ENCODE peak calls at places on chromosomes 13 and 19, in nine cellular contexts. T is gastrocnemius medialis, F is tibial nerve, R is sigmoid colon, G is heart left ventricle, Q is Peyer's patch, J is ovary, O is breast epithelium, Y is stomach. H is an unnamed sample.

GRCh38 chr13:23159205-23159586 is 21.6 kb upstream of the SGCG start:
- DNase-seq in T (no peak), F (peak; percentile 49), R (no peak), G (peak; percentile 38), Q (no peak), J (no peak), O (no peak), Y (no peak), H (no peak)

GRCh38 chr13:48094404-48094780 is 512 bp downstream of the MED4 start:
- DNase-seq in T (no peak), F (no peak), R (no peak), G (no peak), Q (no peak), J (no peak), O (no peak), Y (no peak), H (no peak)

GRCh38 chr19:31127132-31127967 is 221.9 kb downstream of the TSHZ3 start:
- DNase-seq in T (no peak), F (no peak), R (peak; percentile 68), G (no peak), Q (no peak), J (peak; percentile 27), O (no peak), Y (no peak), H (no peak)

GRCh38 chr13:70523622-70524021 is 415.4 kb upstream of the KLHL1 start:
- DNase-seq in T (no peak), F (peak; percentile 10), R (no peak), G (no peak), Q (no peak), J (no peak), O (no peak), Y (no peak), H (no peak)

GRCh38 chr13:97067342-97067895 is 73.1 kb upstream of the OXGR1 start:
- DNase-seq in T (no peak), F (no peak), R (no peak), G (no peak), Q (no peak), J (no peak), O (no peak), Y (no peak), H (no peak)

GRCh38 chr13:105048685-105049084 is 1486.8 kb downstream of the EFNB2 start:
- DNase-seq in T (no peak), F (no peak), R (no peak), G (no peak), Q (no peak), J (no peak), O (no peak), Y (no peak), H (no peak)

GRCh38 chr13:106567421-106568224 is at the start of gene ARGLU1:
- DNase-seq in T (peak; percentile 86), F (peak; percentile 91), R (peak; percentile 95), G (peak; percentile 94), Q (peak; percentile 98), J (peak; percentile 94), O (peak; percentile 85), Y (peak; percentile 94), H (peak; percentile 97)

GRCh38 chr19:45163751-45164150 is 3.0 kb upstream of the NKPD1 start:
- DNase-seq in T (no peak), F (no peak), R (no peak), G (no peak), Q (no peak), J (no peak), O (no peak), Y (no peak), H (no peak)

GRCh38 chr13:95059306-95059705 is 241.9 kb downstream of the ABCC4 start:
- DNase-seq in T (no peak), F (no peak), R (no peak), G (no peak), Q (no peak), J (no peak), O (no peak), Y (no peak), H (no peak)

DNA sequence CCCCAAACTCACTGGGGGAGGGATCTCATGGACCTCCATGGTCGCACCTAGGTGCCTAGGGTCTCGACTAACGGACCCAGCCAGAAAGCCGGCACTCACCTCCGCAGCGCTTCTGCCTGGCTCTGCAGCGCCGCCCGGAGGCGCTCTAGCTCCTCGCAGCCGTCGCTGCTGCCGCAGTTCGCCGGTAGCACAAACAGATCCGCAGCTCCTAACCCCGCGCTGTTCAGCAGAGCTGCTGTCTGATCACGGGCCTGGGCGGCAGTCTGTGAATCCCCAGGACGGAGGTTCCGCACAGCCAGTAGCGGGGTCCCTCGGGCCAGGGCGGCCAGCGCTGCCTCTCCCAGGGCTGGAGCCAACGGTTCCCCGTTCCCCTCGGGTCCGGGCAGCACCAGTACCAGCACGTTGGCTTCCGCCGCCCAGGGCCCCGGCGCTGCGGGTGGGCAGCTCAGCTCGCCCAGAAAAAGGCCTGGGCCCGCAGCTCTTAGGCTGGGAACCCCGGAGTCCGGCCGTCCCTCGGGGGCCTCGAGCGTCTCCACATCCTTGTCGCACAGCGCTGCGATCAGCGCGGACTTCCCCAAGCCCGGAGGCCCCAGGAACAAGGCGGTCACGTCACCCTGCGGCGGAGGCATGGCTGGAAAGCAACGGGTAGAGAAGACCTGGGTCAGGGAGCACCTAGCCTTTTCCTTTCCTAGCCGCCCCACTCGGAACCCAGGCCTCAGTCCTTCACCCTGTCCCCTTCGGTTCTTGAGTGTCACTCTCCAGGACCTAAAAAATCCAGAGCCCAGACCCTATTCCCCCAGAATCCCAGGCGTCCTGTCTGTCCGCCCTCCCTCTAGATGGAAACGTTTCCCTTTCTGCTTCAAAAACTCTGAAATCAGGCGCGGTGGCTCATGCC is 977 bp downstream of the IRGQ start:
- DNase-seq in T (no peak), F (no peak), R (peak; percentile 81), G (peak; percentile 63), Q (peak; percentile 74), J (peak; percentile 48), O (no peak), Y (peak; percentile 56), H (no peak)
- TF ChIP-seq POLR2A in T (no peak), F (no peak), R (no peak), G (no peak), Q (no peak), J (no peak), O (no peak), Y (no peak), H (no peak)

GRCh38 chr19:49337267-49338022 is 2.2 kb downstream of the CD37 start:
- DNase-seq in T (no peak), F (no peak), R (no peak), G (no peak), Q (no peak), J (no peak), O (peak; percentile 15), Y (no peak), H (peak; percentile 24)

GRCh38 chr19:49333426-49334288 is 1.5 kb upstream of the CD37 start:
- DNase-seq in T (no peak), F (no peak), R (no peak), G (no peak), Q (no peak), J (peak; percentile 15), O (peak; percentile 15), Y (peak; percentile 29), H (no peak)

GRCh38 chr19:49335784-49336481 is 727 bp downstream of the CD37 start:
- DNase-seq in T (no peak), F (no peak), R (no peak), G (no peak), Q (no peak), J (no peak), O (peak; percentile 15), Y (no peak), H (peak; percentile 70)

GRCh38 chr19:49336482-49337266 is 1.5 kb downstream of the CD37 start:
- DNase-seq in T (no peak), F (no peak), R (no peak), G (no peak), Q (no peak), J (no peak), O (peak; percentile 13), Y (no peak), H (peak; percentile 75)

GRCh38 chr19:49335071-49335783 is at the start of gene CD37:
- DNase-seq in T (no peak), F (no peak), R (no peak), G (no peak), Q (no peak), J (no peak), O (peak; percentile 18), Y (peak; percentile 33), H (no peak)
- TF ChIP-seq POLR2A in T (no peak), F (peak; percentile 11), R (no peak), G (no peak), Q (no peak), J (no peak), O (no peak), Y (no peak), H (no peak)

DNA sequence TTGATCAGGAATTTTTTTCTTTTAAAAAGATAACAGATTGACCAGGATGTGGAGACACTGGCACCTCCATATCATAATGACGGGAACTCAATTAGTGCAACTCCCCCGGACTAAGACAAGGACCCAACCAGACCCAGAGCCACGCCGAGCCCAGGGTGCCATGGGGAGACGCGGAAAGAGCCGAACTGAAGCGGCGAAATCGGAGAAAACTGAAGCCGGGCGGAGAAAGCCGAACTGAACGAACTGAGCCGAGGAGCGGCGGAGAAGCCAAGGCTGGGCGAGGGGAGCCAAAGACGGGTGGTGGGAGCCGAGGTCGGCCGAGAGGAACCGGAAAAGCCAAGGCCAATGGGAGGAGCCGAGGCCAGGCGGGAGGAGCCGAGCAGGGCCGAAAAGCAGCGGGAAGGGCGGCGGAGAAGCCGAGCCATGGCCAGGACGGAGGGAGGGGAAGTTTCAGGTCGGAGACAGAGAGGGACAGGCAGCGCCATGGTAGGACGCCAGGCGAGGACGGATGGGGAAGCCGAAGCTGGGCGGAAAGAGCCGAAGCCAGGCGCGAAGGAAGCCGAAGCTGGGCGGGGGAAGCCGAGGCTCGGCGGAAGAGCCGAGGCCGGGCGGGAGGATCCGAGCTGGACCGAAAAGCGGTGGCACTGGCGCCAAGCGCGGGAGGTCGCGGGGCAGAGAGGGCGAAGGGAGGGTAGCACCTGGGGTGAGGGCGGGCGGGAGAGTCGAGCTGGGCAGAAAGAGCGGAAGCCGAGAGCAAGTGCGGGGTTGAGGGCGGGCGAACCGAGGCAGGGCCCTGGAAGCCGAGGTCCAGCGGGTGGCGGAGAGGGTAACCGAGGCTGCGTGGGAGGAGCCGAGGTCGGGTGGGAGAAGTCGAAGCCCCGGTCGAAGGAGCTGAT is 29.4 kb downstream of the ZNF557 start:
- DNase-seq in T (peak; percentile 89), F (peak; percentile 91), R (peak; percentile 97), G (peak; percentile 95), Q (peak; percentile 95), J (peak; percentile 93), O (peak; percentile 86), Y (peak; percentile 92), H (peak; percentile 98)
- TF ChIP-seq POLR2A in T (no peak), F (peak; percentile 27), R (peak; percentile 48), G (peak; percentile 57), Q (peak; percentile 40), J (peak; percentile 37), O (no peak), Y (no peak), H (no peak)

DNA sequence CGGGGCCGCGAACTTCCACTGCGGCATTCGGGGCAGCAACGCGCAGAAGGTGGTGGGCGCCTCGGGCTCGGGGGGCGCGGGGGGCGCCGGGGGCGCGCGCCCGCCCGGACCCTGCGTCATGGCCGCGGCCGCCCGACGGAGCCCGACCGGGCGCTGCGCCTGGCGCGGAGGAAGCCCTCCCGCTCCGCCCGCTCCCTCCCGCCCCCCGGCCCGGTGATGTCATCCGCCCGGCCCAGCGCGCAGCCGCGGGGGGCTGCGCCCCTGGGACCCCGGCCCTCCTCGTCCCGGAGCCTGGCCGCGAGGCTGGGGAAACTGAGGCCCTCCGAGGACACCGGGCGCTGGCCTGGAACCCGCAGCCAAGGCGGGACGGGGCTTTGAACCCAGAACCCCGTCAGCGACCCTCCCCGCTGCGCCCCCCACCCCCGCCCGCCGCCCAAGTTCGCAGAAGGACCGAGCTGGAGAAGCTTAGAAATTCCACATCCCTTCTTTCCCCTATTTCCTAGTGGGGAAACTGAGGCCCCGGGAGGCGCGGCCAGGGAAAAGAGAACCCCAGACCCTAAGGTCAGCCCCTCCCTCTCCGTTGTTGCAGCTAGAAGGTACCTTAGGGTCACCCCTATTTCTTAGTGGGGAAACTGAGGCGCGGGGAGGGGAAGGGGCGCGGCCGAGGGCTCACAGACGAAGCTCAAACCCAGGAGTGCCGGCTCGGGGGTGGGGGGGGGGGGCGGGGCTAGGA is at the start of gene SHC2:
- DNase-seq in T (no peak), F (no peak), R (peak; percentile 81), G (no peak), Q (no peak), J (peak; percentile 54), O (no peak), Y (peak; percentile 45), H (no peak)
- TF ChIP-seq POLR2A in T (peak; percentile 36), F (peak; percentile 54), R (no peak), G (no peak), Q (no peak), J (no peak), O (no peak), Y (no peak), H (no peak)